ENCODE peak calls at places on chromosomes 3 and 15, in five cellular contexts. O is GM04504, P is GM13976, R is foreskin fibroblast, F is stomach. D is an unnamed sample.

GRCh38 chr3:77873599-77873998 is 833.7 kb downstream of the ROBO2 start:
- DNase-seq in P (no peak), F (no peak), R (no peak), O (no peak), D (no peak)

GRCh38 chr3:10437272-10437994 is 68.0 kb downstream of the ATP2B2 start:
- DNase-seq in F (no peak), R (peak; percentile 53), P (peak; percentile 77), O (peak; percentile 20), D (no peak)

GRCh38 chr3:186821429-186822367 is 15.4 kb upstream of the RFC4 start:
- DNase-seq in O (peak; percentile 26), P (peak; percentile 65), R (peak; percentile 84), F (no peak), D (no peak)

GRCh38 chr15:60905587-60905986 is 323.5 kb downstream of the RORA start:
- DNase-seq in O (no peak), R (no peak), F (no peak), P (no peak), D (no peak)

GRCh38 chr3:119829431-119829830 is 47.5 kb downstream of the NR1I2 start:
- DNase-seq in F (no peak), P (no peak), O (no peak), R (no peak), D (no peak)

GRCh38 chr3:47411696-47412452 is 31.1 kb downstream of the PTPN23 start:
- DNase-seq in F (no peak), O (no peak), P (no peak), R (no peak), D (no peak)

GRCh38 chr3:105365171-105365535 is 1.6 kb upstream of the ALCAM start:
- DNase-seq in O (no peak), R (peak; percentile 41), F (no peak), P (no peak), D (no peak)

GRCh38 chr3:52498134-52499054 is 3.3 kb downstream of the STAB1 start:
- DNase-seq in O (peak; percentile 50), P (no peak), R (peak; percentile 84), F (no peak), D (peak; percentile 85)

GRCh38 chr15:89749951-89750559 is 994 bp downstream of the MESP1 start:
- DNase-seq in R (no peak), O (no peak), F (peak; percentile 33), P (peak; percentile 51), D (peak; percentile 82)

GRCh38 chr3:70433091-70433490 is 120.7 kb upstream of the MDFIC2 start:
- DNase-seq in P (no peak), O (no peak), R (peak; percentile 60), F (no peak), D (no peak)

GRCh38 chr3:129722527-129722926 is 116.1 kb upstream of the PLXND1 start:
- DNase-seq in R (no peak), P (no peak), F (no peak), O (no peak), D (no peak)

GRCh38 chr3:27623085-27623753 is 98.9 kb downstream of the EOMES start:
- DNase-seq in F (no peak), P (no peak), O (no peak), R (peak; percentile 48), D (no peak)

GRCh38 chr15:77346637-77347036 is 73.3 kb downstream of the PEAK1 start:
- DNase-seq in R (no peak), P (no peak), O (no peak), F (no peak), D (no peak)

GRCh38 chr3:76986876-76987513 is 52.9 kb upstream of the ROBO2 start:
- DNase-seq in F (no peak), O (no peak), R (peak; percentile 21), P (no peak), D (no peak)

GRCh38 chr15:62607643-62608042 is 434.9 kb upstream of the TPM1 start:
- DNase-seq in F (no peak), O (no peak), R (peak; percentile 89), P (no peak), D (no peak)

GRCh38 chr15:82992436-82992835 is 6.4 kb downstream of the RAMAC start:
- DNase-seq in O (no peak), P (no peak), F (no peak), R (no peak), D (no peak)

GRCh38 chr3:174495928-174496327 is 363.2 kb upstream of the NAALADL2 start:
- DNase-seq in R (peak; percentile 26), F (no peak), O (no peak), P (no peak), D (no peak)

GRCh38 chr15:34708422-34708821 is 46.4 kb downstream of the GJD2 start:
- DNase-seq in O (peak; percentile 34), P (peak; percentile 33), F (no peak), R (peak; percentile 76), D (no peak)

GRCh38 chr3:95333826-95334225 is 1271.0 kb downstream of the NSUN3 start:
- DNase-seq in F (no peak), P (no peak), O (no peak), R (no peak), D (no peak)

GRCh38 chr3:128369881-128370642 is 96.6 kb downstream of the DNAJB8 start:
- DNase-seq in R (no peak), F (no peak), O (no peak), P (no peak), D (no peak)

GRCh38 chr3:157174265-157174615 is 14.3 kb upstream of the CCNL1 start:
- DNase-seq in F (no peak), R (no peak), O (no peak), P (peak; percentile 41), D (peak; percentile 76)

GRCh38 chr15:62426387-62426956 is 261.4 kb upstream of the C2CD4B start:
- DNase-seq in O (no peak), R (no peak), F (no peak), P (no peak), D (no peak)

GRCh38 chr15:48823237-48823636 is 12.4 kb upstream of the CEP152 start:
- DNase-seq in P (no peak), O (no peak), R (peak; percentile 49), F (no peak), D (no peak)

GRCh38 chr3:124780767-124781485 is 50.7 kb downstream of the UMPS start:
- DNase-seq in P (no peak), O (peak; percentile 66), F (no peak), R (peak; percentile 60), D (peak; percentile 56)

GRCh38 chr15:85582076-85582718 is 201.8 kb downstream of the AKAP13 start:
- DNase-seq in P (no peak), R (peak; percentile 49), F (peak; percentile 37), O (peak; percentile 46), D (no peak)

GRCh38 chr3:177606891-177607290 is 409.6 kb upstream of the TBL1XR1 start:
- DNase-seq in O (no peak), R (no peak), P (no peak), F (no peak), D (no peak)

GRCh38 chr15:66707310-66708160 is 5.5 kb downstream of the SMAD6 start:
- DNase-seq in P (no peak), O (no peak), F (peak; percentile 62), R (peak; percentile 77), D (peak; percentile 79)

GRCh38 chr15:23574742-23575141 is 9.3 kb downstream of the MKRN3 start:
- DNase-seq in P (no peak), F (no peak), R (no peak), O (no peak), D (no peak)

GRCh38 chr3:192830279-192831110 is 87.2 kb downstream of the MB21D2 start:
- DNase-seq in O (no peak), P (peak; percentile 48), F (no peak), R (no peak), D (no peak)

GRCh38 chr3:79766474-79767193 is 1.2 kb downstream of the ROBO1 start:
- DNase-seq in F (no peak), R (no peak), O (no peak), P (no peak), D (no peak)

GRCh38 chr3:173529062-173529711 is 131.6 kb downstream of the NLGN1 start:
- DNase-seq in R (peak; percentile 6), P (peak; percentile 5), F (no peak), O (peak; percentile 3), D (no peak)

GRCh38 chr3:172447611-172448579 is at the start of gene GHSR:
- DNase-seq in O (no peak), F (no peak), R (no peak), P (peak; percentile 31), D (no peak)

GRCh38 chr15:29345549-29346525 is 76.2 kb upstream of the NSMCE3 start:
- DNase-seq in O (no peak), F (no peak), R (no peak), P (no peak), D (no peak)

GRCh38 chr3:150309557-150309956 is 98.5 kb upstream of the TSC22D2 start:
- DNase-seq in F (no peak), R (peak; percentile 65), P (no peak), O (peak; percentile 42), D (no peak)

GRCh38 chr3:46646700-46647099 is 34.4 kb downstream of the FAM240A start:
- DNase-seq in F (no peak), O (peak; percentile 67), R (peak; percentile 88), P (no peak), D (no peak)